ENCODE peak calls at places on chromosomes 16 and 17, in seven cellular contexts. M, K, G, C, N, O and L are unnamed samples.

GRCh38 chr16:66918803-66919568 is at the start of gene CDH16:
- DNase-seq in O (no peak), G (no peak), M (no peak), C (no peak), K (no peak), N (no peak), L (no peak)

GRCh38 chr16:2483160-2483559 is 8.2 kb downstream of the TBC1D24 start:
- DNase-seq in K (no peak), G (no peak), M (no peak), C (no peak), O (no peak), N (no peak), L (no peak)

GRCh38 chr17:73657473-73658116 is 13.3 kb upstream of the SDK2 start:
- DNase-seq in C (no peak), O (peak), G (no peak), K (peak), M (no peak), N (peak), L (no peak)

GRCh38 chr17:45935197-45935709 is 40.9 kb downstream of the MAPT start:
- DNase-seq in K (no peak), C (no peak), O (no peak), N (no peak), G (no peak), M (no peak), L (no peak)

GRCh38 chr16:79599256-79599836 is 1.2 kb downstream of the MAF start:
- DNase-seq in N (no peak), M (peak), O (peak), K (peak), G (no peak), C (no peak), L (no peak)

GRCh38 chr17:7046127-7046724 is 2.3 kb upstream of the SLC16A11 start:
- DNase-seq in N (no peak), K (peak), C (no peak), O (no peak), M (no peak), G (no peak), L (no peak)

GRCh38 chr17:50060951-50061712 is 5.2 kb downstream of the ITGA3 start:
- DNase-seq in O (peak), M (no peak), N (peak), K (peak), C (peak), G (peak), L (peak)

GRCh38 chr17:38958756-38959155 is 8.4 kb downstream of the FBXO47 start:
- DNase-seq in O (no peak), G (peak), K (no peak), N (no peak), M (no peak), C (no peak), L (peak)

GRCh38 chr16:6732166-6732565 is 600.5 kb upstream of the RBFOX1 start:
- DNase-seq in O (no peak), M (no peak), C (no peak), G (no peak), N (no peak), K (peak), L (no peak)

GRCh38 chr17:74777884-74778490 is 1.8 kb upstream of the NAT9 start:
- DNase-seq in M (no peak), O (no peak), K (no peak), N (peak), G (no peak), C (no peak), L (no peak)

GRCh38 chr16:56606071-56606687 is 2.2 kb upstream of the MT2A start:
- DNase-seq in C (peak), N (no peak), G (peak), M (no peak), O (peak), K (no peak), L (no peak)

GRCh38 chr16:56601325-56601724 is 7.1 kb upstream of the MT2A start:
- DNase-seq in O (no peak), G (no peak), M (no peak), K (no peak), C (no peak), N (no peak), L (no peak)

GRCh38 chr16:56605475-56605874 is 2.9 kb upstream of the MT2A start:
- DNase-seq in C (no peak), N (no peak), O (no peak), G (no peak), M (no peak), K (no peak), L (no peak)

GRCh38 chr16:56604966-56605365 is 3.4 kb upstream of the MT2A start:
- DNase-seq in O (no peak), N (no peak), C (no peak), K (no peak), G (no peak), M (no peak), L (no peak)

DNA sequence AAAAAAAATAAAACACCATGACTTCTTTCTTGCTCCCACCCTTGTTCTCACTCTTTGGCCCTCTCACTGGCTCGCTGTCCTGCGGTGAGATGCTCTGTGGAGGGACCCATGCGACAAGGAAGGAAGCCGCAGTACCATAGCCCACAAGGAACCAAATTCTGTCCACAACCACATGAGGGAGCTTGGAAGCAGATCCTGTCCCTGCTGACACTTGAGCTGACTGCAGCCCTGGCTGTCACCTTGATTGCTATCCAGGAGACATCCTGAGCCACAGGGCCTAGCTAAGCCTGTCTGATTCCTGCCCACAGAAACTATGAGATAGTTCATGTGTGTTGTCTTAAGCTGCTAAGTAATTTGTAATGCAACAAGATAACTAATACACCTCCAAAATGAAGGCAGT is 4.8 kb upstream of the MT2A start:
- DNase-seq in M (no peak), O (peak), N (peak), C (no peak), G (peak), K (peak), L (no peak)
- TF ChIP-seq CTCF in M (no peak), O (peak), N (peak), C (peak), G (peak), K (peak), L (peak)

GRCh38 chr17:31390748-31391495 is 553 bp upstream of the RAB11FIP4 start:
- DNase-seq in M (no peak), O (no peak), G (no peak), N (no peak), K (peak), C (peak), L (no peak)
- H3K4me3 ChIP-seq in M (no peak), O (peak), G (peak), N (peak), K (no peak), C (peak), L (peak)

DNA sequence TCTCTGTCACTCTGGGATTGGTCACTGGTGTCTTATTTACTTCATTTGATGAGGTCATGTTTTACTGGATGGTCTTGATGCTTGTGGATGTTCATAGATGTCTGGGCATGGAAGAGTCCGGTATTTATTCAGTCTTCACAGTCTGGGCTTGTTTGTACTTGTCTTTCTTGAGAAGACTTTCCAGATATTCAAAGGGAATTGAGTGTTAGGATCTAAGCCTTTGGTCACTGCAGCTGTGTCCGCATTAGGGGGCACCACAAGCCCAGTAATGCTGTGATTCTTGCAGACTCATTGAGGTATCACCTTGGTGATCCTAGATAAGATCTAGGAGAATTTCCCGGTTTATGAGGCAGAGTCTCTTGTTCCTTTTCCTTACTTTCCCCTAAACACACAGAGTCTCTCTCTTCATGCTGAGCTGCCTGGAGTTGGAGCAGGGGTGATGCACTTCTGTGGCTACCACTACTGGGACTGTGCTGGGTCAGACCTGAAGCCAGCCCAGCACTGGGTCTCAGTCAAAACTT is 214.7 kb downstream of the SPECC1 start:
- DNase-seq in G (no peak), K (no peak), N (no peak), O (peak), M (no peak), C (no peak), L (peak)
- TF ChIP-seq CTCF in G (no peak), K (peak), N (no peak), O (no peak), M (no peak), C (no peak), L (no peak)

GRCh38 chr17:41863074-41863843 is 2.0 kb downstream of the KLHL11 start:
- DNase-seq in G (no peak), O (no peak), K (peak), N (no peak), C (no peak), M (no peak), L (no peak)
- H3K4me3 ChIP-seq in G (peak), O (peak), K (peak), N (peak), C (no peak), M (peak), L (no peak)

GRCh38 chr16:1278456-1278855 is 22.6 kb downstream of the TPSD1 start:
- DNase-seq in G (no peak), O (no peak), N (no peak), C (no peak), M (no peak), K (peak), L (no peak)
- TF ChIP-seq CTCF in G (no peak), O (no peak), N (no peak), C (no peak), M (no peak), K (peak), L (no peak)